ENCODE peak calls at places on chromosomes 11 and 22, in four cellular contexts. L is AG10803, Y is AG04450, X is OCI-LY7. N is an unnamed sample.

GRCh38 chr11:79242616-79243015 is 198.2 kb downstream of the TENM4 start:
- DNase-seq in L (no peak), Y (no peak), X (no peak), N (no peak)

GRCh38 chr22:44074286-44074984 is 50.3 kb downstream of the PARVB start:
- DNase-seq in L (no peak), X (no peak), Y (no peak), N (no peak)

GRCh38 chr11:122893131-122893530 is 10.6 kb downstream of the JHY start:
- DNase-seq in X (no peak), Y (no peak), L (peak), N (no peak)

GRCh38 chr22:32518848-32519247 is 44.2 kb downstream of the FBXO7 start:
- DNase-seq in X (peak), Y (no peak), L (no peak), N (no peak)

GRCh38 chr11:125376117-125376516 is 119.9 kb downstream of the FEZ1 start:
- DNase-seq in Y (no peak), X (no peak), L (no peak), N (peak)

GRCh38 chr11:93209476-93209875 is 11.7 kb upstream of the SLC36A4 start:
- DNase-seq in L (no peak), X (no peak), Y (no peak), N (no peak)

GRCh38 chr11:6476571-6476970 is 2.8 kb upstream of the TRIM3 start:
- DNase-seq in L (no peak), X (no peak), Y (no peak), N (no peak)

GRCh38 chr11:70491696-70492472 is 93.6 kb downstream of the CTTN start:
- DNase-seq in X (no peak), L (no peak), Y (no peak), N (no peak)

GRCh38 chr22:43234299-43234988 is 47.5 kb upstream of the TTLL12 start:
- DNase-seq in X (no peak), Y (no peak), L (no peak), N (no peak)

GRCh38 chr11:6391548-6392134 is 1.4 kb downstream of the SMPD1 start:
- DNase-seq in X (no peak), L (no peak), Y (no peak), N (no peak)

GRCh38 chr22:20422965-20423635 is 14.5 kb downstream of the SCARF2 start:
- DNase-seq in L (peak), X (no peak), Y (no peak), N (no peak)

GRCh38 chr22:44316393-44317162 is 3.8 kb upstream of the SHISAL1 start:
- DNase-seq in Y (no peak), X (no peak), L (peak), N (no peak)

GRCh38 chr11:120551191-120551590 is 39.6 kb downstream of the GRIK4 start:
- DNase-seq in L (no peak), Y (no peak), X (no peak), N (no peak)

GRCh38 chr11:117433717-117434116 is 106.1 kb downstream of the CEP164 start:
- DNase-seq in X (no peak), Y (no peak), L (no peak), N (no peak)

GRCh38 chr11:87917111-87917510 is 258.1 kb downstream of the RAB38 start:
- DNase-seq in Y (no peak), X (no peak), L (no peak), N (no peak)

GRCh38 chr11:61793084-61793828 is 545 bp downstream of the FEN1 start:
- DNase-seq in Y (no peak), L (no peak), X (no peak), N (no peak)

GRCh38 chr11:38791346-38791961 is 2193.4 kb upstream of the RAG2 start:
- DNase-seq in L (peak), Y (peak), X (peak), N (no peak)

GRCh38 chr11:86278226-86278625 is 23.8 kb upstream of the HIKESHI start:
- DNase-seq in X (no peak), L (no peak), Y (no peak), N (no peak)

GRCh38 chr11:128291835-128292234 is 295.5 kb downstream of the ETS1 start:
- DNase-seq in X (peak), Y (no peak), L (no peak), N (no peak)

GRCh38 chr11:29166306-29166705 is 850.5 kb downstream of the KCNA4 start:
- DNase-seq in L (no peak), X (no peak), Y (no peak), N (no peak)

GRCh38 chr11:1533342-1533725 is 38.7 kb downstream of the DUSP8 start:
- DNase-seq in Y (no peak), X (no peak), L (no peak), N (no peak)

GRCh38 chr22:46937939-46938338 is 175.5 kb downstream of the TBC1D22A start:
- DNase-seq in Y (no peak), X (no peak), L (no peak), N (no peak)

GRCh38 chr22:17984114-17984513 is 40.2 kb downstream of the MICAL3 start:
- DNase-seq in X (no peak), L (no peak), Y (no peak), N (no peak)

GRCh38 chr22:42990131-42990838 is 24.7 kb downstream of the PACSIN2 start:
- DNase-seq in Y (no peak), L (peak), X (no peak), N (no peak)

DNA sequence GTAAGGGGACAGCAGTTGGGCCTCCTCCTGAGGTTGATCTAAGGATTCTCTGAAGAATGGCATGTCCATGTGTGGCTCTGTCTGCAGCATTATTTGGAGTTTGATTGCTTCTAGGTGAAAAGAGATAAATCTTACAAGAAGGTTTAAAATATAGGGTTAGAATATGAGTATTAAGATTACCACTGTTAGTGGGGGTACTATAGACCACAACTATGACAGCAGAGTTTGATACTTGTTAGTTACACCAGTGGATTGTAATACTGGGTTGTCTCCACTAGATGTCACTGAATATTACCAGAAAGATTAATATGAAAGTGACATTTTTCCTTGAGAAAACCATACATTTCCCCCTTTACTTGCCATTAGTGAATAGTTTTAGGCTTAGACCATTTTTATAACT is 47.9 kb downstream of the ZNF280B start:
- DNase-seq in L (no peak), X (peak), Y (no peak), N (no peak)
- TF ChIP-seq CTCF in L (peak), X (peak), Y (peak), N (no peak)

DNA sequence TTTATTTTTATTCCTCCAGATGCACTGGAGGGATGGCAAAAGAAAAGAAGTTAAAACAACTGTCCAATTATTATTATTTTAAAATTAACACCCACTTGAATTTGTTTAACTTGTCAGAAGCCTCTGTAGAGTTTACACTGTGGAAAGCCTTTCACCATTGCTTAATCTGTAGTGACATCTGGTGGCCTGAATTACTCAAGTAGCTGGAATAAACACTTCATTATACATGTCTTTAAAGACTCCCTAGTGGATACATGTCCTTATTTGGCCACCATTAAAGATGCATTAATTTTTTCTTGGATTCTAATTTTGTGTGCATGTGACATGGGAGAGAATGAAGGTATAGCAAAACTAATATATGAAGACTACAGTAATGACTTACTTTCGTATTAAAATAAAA is 1496.5 kb downstream of the FAM181B start:
- DNase-seq in Y (no peak), L (peak), X (peak), N (no peak)
- TF ChIP-seq CTCF in Y (peak), L (peak), X (peak), N (no peak)

GRCh38 chr11:72075109-72075508 is 5.2 kb downstream of the NUMA1 start:
- DNase-seq in L (no peak), X (peak), Y (no peak), N (no peak)
- TF ChIP-seq CTCF in L (peak), X (peak), Y (peak), N (no peak)

DNA sequence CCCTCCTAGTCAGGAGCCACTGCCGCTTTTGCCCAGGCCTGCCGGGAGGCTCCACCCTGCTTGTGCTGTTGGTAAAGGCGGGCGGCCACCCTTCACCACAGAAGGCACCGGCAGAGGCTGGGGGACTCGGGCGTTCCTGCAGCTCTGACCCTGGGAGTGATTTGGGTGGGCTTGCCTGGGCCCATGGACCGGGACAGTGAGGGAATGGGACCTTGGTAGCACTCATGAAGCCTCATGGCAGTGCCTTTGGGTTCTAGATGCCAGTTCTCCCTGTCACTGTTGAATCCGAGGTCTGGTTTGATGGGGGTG is 4.4 kb downstream of the TPCN2 start:
- DNase-seq in X (no peak), Y (no peak), L (no peak), N (no peak)
- TF ChIP-seq CTCF in X (no peak), Y (no peak), L (no peak), N (no peak)

GRCh38 chr22:28773461-28773867 is 969 bp downstream of the CCDC117 start:
- DNase-seq in L (peak), Y (no peak), X (no peak), N (no peak)

GRCh38 chr22:28774378-28774777 is 1.9 kb downstream of the CCDC117 start:
- DNase-seq in Y (no peak), X (no peak), L (no peak), N (no peak)

GRCh38 chr22:28771195-28771791 is 1.2 kb upstream of the CCDC117 start:
- DNase-seq in X (no peak), L (no peak), Y (no peak), N (no peak)

GRCh38 chr22:28769394-28770085 is 3.0 kb upstream of the CCDC117 start:
- DNase-seq in L (no peak), Y (no peak), X (no peak), N (no peak)

DNA sequence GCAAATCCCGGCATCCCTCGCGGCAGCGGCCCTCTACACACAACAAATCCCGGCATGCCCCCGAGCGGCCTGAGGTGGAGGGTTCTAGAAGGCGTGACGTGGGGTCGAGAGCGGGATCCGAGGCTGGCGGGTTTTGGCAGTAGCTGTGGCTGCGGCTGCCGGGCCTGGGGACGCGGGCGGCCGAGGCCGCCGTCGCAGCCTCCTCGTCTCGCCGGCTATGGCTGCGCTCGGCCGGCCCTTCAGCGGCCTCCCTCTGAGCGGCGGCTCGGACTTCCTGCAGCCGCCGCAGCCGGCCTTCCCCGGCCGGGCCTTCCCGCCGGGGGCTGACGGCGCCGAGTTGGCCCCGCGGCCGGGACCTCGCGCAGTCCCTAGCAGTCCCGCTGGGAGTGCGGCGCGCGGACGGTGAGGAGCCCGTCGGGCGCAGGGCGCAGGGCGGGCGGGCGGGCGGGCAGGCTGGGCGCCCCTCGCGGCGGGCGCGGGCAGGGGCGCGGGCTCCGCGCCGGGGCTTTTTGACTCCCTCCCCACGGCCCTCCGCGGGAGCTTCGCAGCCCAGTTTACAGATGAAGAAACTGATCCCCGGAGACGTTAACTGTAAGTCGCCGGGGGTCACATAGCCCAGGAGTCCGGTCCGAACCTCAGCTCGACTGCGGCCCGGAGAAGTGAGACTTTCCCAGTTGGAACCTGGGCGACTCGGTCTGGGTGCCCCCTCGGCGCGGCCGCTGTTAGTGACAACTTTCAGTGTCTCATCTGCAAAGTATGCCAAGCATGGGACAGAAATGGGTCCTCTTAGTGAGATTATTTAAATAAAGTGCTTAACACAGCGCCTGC is at the start of gene CCDC117:
- DNase-seq in L (peak), Y (peak), X (peak), N (peak)
- TF ChIP-seq CTCF in L (no peak), Y (peak), X (peak), N (no peak)

DNA sequence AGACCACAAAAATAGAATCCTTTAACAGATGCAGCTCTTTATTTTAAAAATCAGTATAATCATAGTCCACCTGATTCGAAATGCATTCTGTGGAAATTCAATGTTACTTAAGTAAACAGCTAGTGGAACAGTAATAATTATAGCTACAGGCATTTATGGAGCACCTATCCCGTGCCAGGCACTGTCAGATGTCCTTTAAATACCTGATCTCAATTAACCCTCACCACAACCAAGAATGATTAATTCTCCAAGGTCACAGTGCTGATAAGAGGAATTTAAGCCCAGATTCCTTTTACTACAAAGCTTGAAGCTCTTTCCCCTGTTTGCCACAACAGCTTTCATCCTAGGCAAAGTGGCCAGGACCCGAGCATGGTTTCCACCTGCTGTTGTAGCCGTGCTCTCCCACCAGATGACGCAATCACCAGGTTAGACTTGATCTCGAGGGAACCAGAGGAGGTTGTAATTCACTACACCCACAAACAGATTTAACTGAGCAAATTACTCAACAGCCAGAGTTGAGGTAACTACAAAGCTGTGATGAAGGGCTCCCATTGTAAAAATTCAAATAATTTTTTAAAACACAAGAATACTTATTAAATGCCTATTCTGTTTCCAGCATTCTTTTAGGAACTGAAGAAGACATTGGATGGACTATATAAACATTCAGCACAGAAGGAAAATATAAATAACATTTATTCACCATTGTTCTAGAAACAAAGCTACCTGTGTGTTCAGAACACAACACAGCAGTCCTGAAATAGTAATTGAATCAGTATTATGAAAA is 10.3 kb downstream of the PRDM10 start:
- DNase-seq in L (peak), X (peak), Y (no peak), N (no peak)
- TF ChIP-seq CTCF in L (no peak), X (peak), Y (no peak), N (no peak)

DNA sequence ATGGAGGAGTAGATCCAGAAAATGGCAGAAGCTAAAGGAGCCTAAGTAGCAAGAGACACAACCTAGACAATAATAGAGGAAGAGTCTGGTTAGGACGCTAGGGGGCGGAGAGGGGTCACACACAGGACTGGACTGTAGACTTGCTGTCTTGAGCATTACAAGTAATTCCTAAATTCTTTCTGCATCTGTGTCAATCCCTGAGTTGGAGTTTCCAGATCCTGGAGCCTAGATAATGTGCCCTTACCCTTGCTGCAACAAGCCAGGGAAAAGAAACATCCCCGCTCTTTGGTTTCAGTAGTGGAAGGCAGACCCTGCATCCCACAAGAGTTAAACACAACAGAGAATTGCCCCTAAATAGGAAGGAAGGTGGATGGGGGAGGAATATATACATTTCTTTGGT is 14.9 kb upstream of the CCDC73 start:
- DNase-seq in X (peak), L (peak), Y (peak), N (peak)
- TF ChIP-seq CTCF in X (peak), L (peak), Y (peak), N (peak)

DNA sequence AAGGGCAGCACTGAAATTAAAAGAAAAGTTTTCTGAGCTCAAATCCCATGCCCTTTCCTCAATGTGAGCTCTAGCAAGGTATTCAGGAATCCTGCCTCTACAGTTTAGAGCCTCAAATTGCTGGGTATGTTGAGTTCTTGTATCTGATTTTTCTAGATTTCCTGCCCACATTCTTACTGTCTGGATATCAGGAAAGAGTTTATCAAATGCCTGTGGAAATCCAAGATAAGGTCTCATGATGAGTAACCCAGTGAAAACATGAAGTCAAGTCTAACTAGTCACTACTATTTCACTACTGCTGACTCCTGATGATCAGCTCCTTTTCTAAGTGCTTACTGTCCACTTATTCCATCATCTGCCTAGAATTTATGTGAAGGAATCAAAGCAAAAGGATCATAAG is 29.8 kb downstream of the LIMK2 start:
- DNase-seq in Y (no peak), X (no peak), L (peak), N (no peak)
- TF ChIP-seq CTCF in Y (peak), X (no peak), L (peak), N (no peak)

GRCh38 chr11:11987503-11988022 is 20.9 kb downstream of the DKK3 start:
- DNase-seq in X (peak), Y (no peak), L (peak), N (no peak)
- TF ChIP-seq CTCF in X (peak), Y (peak), L (peak), N (no peak)